ENCODE peak calls at places on chromosomes 1 and 21, in eight cellular contexts. N is OCI-LY7, D is PC-9, X is GM23248, T is PC-3, W is Karpas-422, O is SK-N-SH, Y is MM.1S. R is an unnamed sample.

GRCh38 chr1:43147625-43148319 is 24.3 kb downstream of the EBNA1BP2 start:
- DNase-seq in N (no peak), D (peak; percentile 94), X (peak; percentile 65), T (peak; percentile 62), W (no peak), O (peak; percentile 91), Y (peak; percentile 16), R (peak; percentile 99)

GRCh38 chr1:167904641-167905040 is 9.3 kb downstream of the ADCY10 start:
- DNase-seq in N (no peak), D (no peak), X (peak; percentile 75), T (peak; percentile 51), W (no peak), O (no peak), Y (no peak), R (no peak)

GRCh38 chr1:91549041-91549735 is 48.5 kb downstream of the CDC7 start:
- DNase-seq in N (peak; percentile 18), D (no peak), X (no peak), T (no peak), W (no peak), O (no peak), Y (no peak), R (no peak)

GRCh38 chr1:162373541-162374375 is 2.9 kb downstream of the SPATA46 start:
- DNase-seq in N (no peak), D (peak; percentile 87), X (peak; percentile 75), T (peak; percentile 94), W (no peak), O (no peak), Y (no peak), R (no peak)

GRCh38 chr1:42734201-42735035 is 5.6 kb downstream of the CLDN19 start:
- DNase-seq in N (no peak), D (no peak), X (no peak), T (no peak), W (no peak), O (no peak), Y (no peak), R (no peak)

GRCh38 chr1:174053826-174054225 is 31.7 kb upstream of the RC3H1 start:
- DNase-seq in N (no peak), D (no peak), X (no peak), T (no peak), W (no peak), O (no peak), Y (no peak), R (no peak)

GRCh38 chr1:66274634-66275033 is 259.3 kb upstream of the SGIP1 start:
- DNase-seq in N (no peak), D (no peak), X (peak; percentile 77), T (peak; percentile 74), W (no peak), O (no peak), Y (peak; percentile 41), R (no peak)

GRCh38 chr1:175834597-175834996 is 91.2 kb upstream of the TNR start:
- DNase-seq in N (no peak), D (no peak), X (no peak), T (no peak), W (no peak), O (no peak), Y (no peak), R (no peak)

GRCh38 chr1:8671313-8671917 is 146.0 kb downstream of the RERE start:
- DNase-seq in N (peak; percentile 46), D (no peak), X (peak; percentile 92), T (peak; percentile 71), W (peak; percentile 71), O (peak; percentile 60), Y (peak; percentile 33), R (peak; percentile 77)

GRCh38 chr1:244161111-244161510 is 110.0 kb downstream of the ZBTB18 start:
- DNase-seq in N (no peak), D (no peak), X (no peak), T (no peak), W (no peak), O (no peak), Y (no peak), R (no peak)

GRCh38 chr1:17010601-17011438 is 908 bp downstream of the ATP13A2 start:
- DNase-seq in N (peak; percentile 39), D (peak; percentile 20), X (peak; percentile 83), T (peak; percentile 61), W (no peak), O (peak; percentile 77), Y (no peak), R (no peak)

GRCh38 chr1:58664881-58665280 is 35.0 kb downstream of the MYSM1 start:
- DNase-seq in N (no peak), D (no peak), X (peak; percentile 10), T (no peak), W (no peak), O (no peak), Y (no peak), R (no peak)

GRCh38 chr1:47689894-47690293 is 252.1 kb downstream of the FOXD2 start:
- DNase-seq in N (no peak), D (no peak), X (no peak), T (no peak), W (no peak), O (no peak), Y (no peak), R (no peak)

GRCh38 chr1:186152227-186152944 is 222.7 kb downstream of the TPR start:
- DNase-seq in N (no peak), D (peak; percentile 86), X (peak; percentile 62), T (peak; percentile 92), W (no peak), O (no peak), Y (no peak), R (no peak)

GRCh38 chr21:38852708-38853107 is 47.0 kb downstream of the ETS2 start:
- DNase-seq in N (no peak), D (no peak), X (no peak), T (no peak), W (no peak), O (no peak), Y (no peak), R (no peak)

DNA sequence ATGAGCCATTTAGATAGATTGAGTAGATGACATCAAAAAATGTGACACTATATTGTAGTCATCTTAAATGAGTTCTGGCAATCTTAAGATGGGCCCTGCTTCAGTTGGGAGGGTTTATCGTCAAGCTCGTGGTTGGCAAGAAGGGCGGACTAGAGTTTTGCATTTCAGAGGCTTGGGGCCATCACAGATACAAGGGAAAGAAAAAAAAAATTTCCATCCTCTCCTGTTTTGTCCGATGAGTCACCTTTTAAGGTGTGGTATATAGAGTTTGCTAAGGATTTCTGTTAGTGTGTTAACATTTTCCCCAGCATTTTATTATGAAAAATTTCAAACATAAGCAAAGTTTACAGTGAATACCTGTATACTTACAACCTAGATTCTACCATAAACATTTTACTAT is 31.8 kb upstream of the KCNQ4 start:
- DNase-seq in N (no peak), D (no peak), X (no peak), T (peak; percentile 57), W (no peak), O (no peak), Y (no peak), R (no peak)
- H3K9me2 ChIP-seq in N (no peaks in the 10 kb centered on the region), D (no peaks in the 10 kb centered on the region), X (no peaks in the 10 kb centered on the region), T (no peaks in the 10 kb centered on the region), W (no peaks in the 10 kb centered on the region), O (no peaks in the 10 kb centered on the region), Y (no peaks in the 10 kb centered on the region), R (no peaks in the 10 kb centered on the region)

GRCh38 chr1:14743368-14743767 is 144.9 kb downstream of the KAZN start:
- DNase-seq in N (no peak), D (no peak), X (no peak), T (no peak), W (no peak), O (no peak), Y (no peak), R (no peak)
- H3K9me2 ChIP-seq in N (no peaks in the 10 kb centered on the region), D (no peaks in the 10 kb centered on the region), X (no peaks in the 10 kb centered on the region), T (no peaks in the 10 kb centered on the region), W (no peaks in the 10 kb centered on the region), O (no peaks in the 10 kb centered on the region), Y (no peaks in the 10 kb centered on the region), R (no peaks in the 10 kb centered on the region)

GRCh38 chr1:90349510-90349909 is 354.6 kb downstream of the ZNF326 start:
- DNase-seq in N (no peak), D (no peak), X (no peak), T (no peak), W (no peak), O (no peak), Y (no peak), R (no peak)
- H3K9me2 ChIP-seq in N (no peaks in the 10 kb centered on the region), D (no peaks in the 10 kb centered on the region), X (no peaks in the 10 kb centered on the region), T (no peaks in the 10 kb centered on the region), W (no peaks in the 10 kb centered on the region), O (no peaks in the 10 kb centered on the region), Y (no peaks in the 10 kb centered on the region), R (no peaks in the 10 kb centered on the region)

GRCh38 chr1:182643699-182644098 is 39.5 kb upstream of the RGS16 start:
- DNase-seq in N (no peak), D (peak; percentile 10), X (no peak), T (no peak), W (no peak), O (no peak), Y (peak; percentile 5), R (no peak)

GRCh38 chr1:182646739-182647138 is 37.6 kb downstream of the RGS8 start:
- DNase-seq in N (no peak), D (no peak), X (no peak), T (no peak), W (no peak), O (no peak), Y (no peak), R (no peak)

GRCh38 chr1:182641561-182641960 is 37.4 kb upstream of the RGS16 start:
- DNase-seq in N (no peak), D (no peak), X (no peak), T (no peak), W (no peak), O (no peak), Y (peak; percentile 2), R (no peak)

GRCh38 chr1:182644863-182645262 is 39.5 kb downstream of the RGS8 start:
- DNase-seq in N (peak; percentile 71), D (no peak), X (no peak), T (no peak), W (peak; percentile 83), O (no peak), Y (peak; percentile 2), R (no peak)

DNA sequence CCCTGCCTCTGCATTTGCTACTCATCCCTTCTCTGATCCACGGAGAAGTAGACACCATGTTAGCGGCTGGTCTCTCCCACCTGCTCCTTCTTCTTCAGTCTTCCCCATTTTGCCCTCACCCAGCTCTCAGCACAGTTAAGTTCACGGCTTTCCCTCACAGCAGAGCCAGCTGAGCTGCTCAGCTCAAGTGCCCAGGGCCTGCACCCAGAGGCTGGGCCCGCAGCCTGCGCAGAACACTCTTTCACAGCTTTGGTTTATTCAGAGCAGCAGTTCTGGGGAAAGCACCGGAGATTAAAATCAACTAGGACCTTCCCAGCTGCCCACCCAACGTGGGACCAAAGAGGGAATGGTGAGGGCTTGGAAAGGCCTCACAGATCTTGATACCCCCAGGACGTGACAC is 38.3 kb upstream of the RGS16 start:
- DNase-seq in N (no peak), D (no peak), X (no peak), T (no peak), W (no peak), O (no peak), Y (peak; percentile 5), R (no peak)
- H3K9me2 ChIP-seq in N (no peaks in the 10 kb centered on the region), D (no peaks in the 10 kb centered on the region), X (no peaks in the 10 kb centered on the region), T (no peaks in the 10 kb centered on the region), W (no peaks in the 10 kb centered on the region), O (no peaks in the 10 kb centered on the region), Y (no peaks in the 10 kb centered on the region), R (peaks cover 18% of the 10 kb centered on the region)

GRCh38 chr1:55055084-55055882 is 15.9 kb downstream of the PCSK9 start:
- DNase-seq in N (no peak), D (no peak), X (peak; percentile 15), T (no peak), W (no peak), O (no peak), Y (no peak), R (no peak)
- H3K9me2 ChIP-seq in N (no peaks in the 10 kb centered on the region), D (no peaks in the 10 kb centered on the region), X (no peaks in the 10 kb centered on the region), T (no peaks in the 10 kb centered on the region), W (no peaks in the 10 kb centered on the region), O (no peaks in the 10 kb centered on the region), Y (no peaks in the 10 kb centered on the region), R (no peaks in the 10 kb centered on the region)